ENCODE peak calls at places on chromosome 14, in nine cellular contexts. K is cardiac fibroblast; C is gastrocnemius medialis; Y is testis; T is colonic mucosa; P is AG04450; R is epithelial cell of esophagus; A is CD8-positive, alpha-beta T cell; E is psoas muscle. V is an unnamed sample.

GRCh38 chr14:99513183-99513694 is 32.0 kb downstream of the CCNK start:
- DNase-seq in T (peak; percentile 13), K (no peak), E (no peak), A (no peak), P (no peak), C (no peak), R (no peak), Y (no peak), V (no peak)

GRCh38 chr14:85514487-85514886 is 15.5 kb upstream of the FLRT2 start:
- DNase-seq in T (no peak), Y (no peak), A (no peak), K (no peak), E (no peak), P (no peak), C (no peak), R (no peak), V (no peak)

GRCh38 chr14:81455344-81455743 is 55.2 kb upstream of the STON2 start:
- DNase-seq in A (no peak), E (no peak), C (no peak), P (no peak), K (no peak), Y (no peak), R (no peak), T (no peak), V (no peak)

GRCh38 chr14:80784824-80785223 is 156.7 kb downstream of the CEP128 start:
- DNase-seq in P (no peak), T (no peak), C (no peak), A (no peak), E (no peak), K (peak; percentile 21), Y (peak; percentile 16), R (no peak), V (no peak)

GRCh38 chr14:92560106-92560865 is 46.7 kb downstream of the RIN3 start:
- DNase-seq in A (peak; percentile 66), T (no peak), K (no peak), P (no peak), Y (peak; percentile 61), E (no peak), C (no peak), R (no peak), V (no peak)

GRCh38 chr14:104335176-104335575 is 196.8 kb downstream of the KIF26A start:
- DNase-seq in E (no peak), P (no peak), R (no peak), A (no peak), K (no peak), T (no peak), C (no peak), Y (peak; percentile 3), V (no peak)

GRCh38 chr14:81265641-81266169 is 44.9 kb upstream of the GTF2A1 start:
- DNase-seq in R (no peak), C (no peak), P (no peak), Y (no peak), E (no peak), T (no peak), K (no peak), A (no peak), V (no peak)

GRCh38 chr14:39768579-39768978 is 336.3 kb upstream of the FBXO33 start:
- DNase-seq in C (no peak), E (no peak), K (no peak), Y (no peak), R (no peak), T (no peak), P (no peak), A (no peak), V (no peak)

GRCh38 chr14:106208794-106209193 is 682.4 kb downstream of the TMEM121 start:
- DNase-seq in E (no peak), K (no peak), C (no peak), A (no peak), T (no peak), R (no peak), Y (no peak), P (no peak), V (no peak)

GRCh38 chr14:31326111-31326510 is 94.2 kb downstream of the HEATR5A start:
- DNase-seq in A (peak; percentile 27), E (no peak), C (no peak), Y (no peak), K (peak; percentile 50), T (no peak), R (peak; percentile 37), P (no peak), V (no peak)

GRCh38 chr14:71119075-71119474 is 211.8 kb downstream of the PCNX1 start:
- DNase-seq in K (peak; percentile 86), T (no peak), Y (no peak), E (no peak), P (no peak), C (no peak), A (no peak), R (peak; percentile 93), V (no peak)

GRCh38 chr14:68181395-68182326 is 362.1 kb downstream of the RAD51B start:
- DNase-seq in E (no peak), C (no peak), P (no peak), A (no peak), R (peak; percentile 51), Y (no peak), T (no peak), K (peak; percentile 67), V (peak; percentile 15)

GRCh38 chr14:85634205-85634604 is 104.3 kb downstream of the FLRT2 start:
- DNase-seq in E (no peak), P (no peak), A (no peak), R (peak; percentile 8), K (no peak), Y (no peak), T (no peak), C (no peak), V (no peak)

GRCh38 chr14:34633697-34634096 is 3.7 kb upstream of the SNX6 start:
- DNase-seq in K (no peak), Y (no peak), A (no peak), T (no peak), E (no peak), R (no peak), P (no peak), C (no peak), V (no peak)

GRCh38 chr14:30443368-30444007 is 115.5 kb upstream of the G2E3 start:
- DNase-seq in Y (no peak), R (peak; percentile 49), T (no peak), C (no peak), A (no peak), P (no peak), E (no peak), K (peak; percentile 65), V (no peak)

GRCh38 chr14:56183631-56184157 is 65.5 kb downstream of the PELI2 start:
- DNase-seq in K (no peak), A (no peak), T (no peak), R (no peak), P (no peak), Y (no peak), E (no peak), C (no peak), V (no peak)

GRCh38 chr14:55386037-55386798 is 25.4 kb downstream of the ATG14 start:
- DNase-seq in E (no peak), R (no peak), A (no peak), T (no peak), Y (no peak), C (no peak), K (no peak), P (no peak), V (no peak)

GRCh38 chr14:50820786-50821185 is 10.2 kb downstream of the NIN start:
- DNase-seq in K (no peak), T (no peak), E (no peak), P (no peak), Y (no peak), C (no peak), A (no peak), R (no peak), V (no peak)

GRCh38 chr14:50821471-50822464 is 9.2 kb downstream of the NIN start:
- DNase-seq in T (peak; percentile 23), Y (no peak), R (peak; percentile 74), P (no peak), C (no peak), K (no peak), A (peak; percentile 79), E (no peak), V (no peak)

GRCh38 chr14:50823051-50823762 is 7.8 kb downstream of the NIN start:
- DNase-seq in C (no peak), A (no peak), R (no peak), P (no peak), Y (no peak), T (no peak), E (peak; percentile 40), K (peak; percentile 79), V (no peak)

GRCh38 chr14:50823763-50824636 is 7.0 kb downstream of the NIN start:
- DNase-seq in T (no peak), C (no peak), Y (no peak), K (no peak), A (no peak), P (no peak), E (no peak), R (no peak), V (no peak)

GRCh38 chr14:50822501-50823042 is 8.4 kb downstream of the NIN start:
- DNase-seq in Y (no peak), A (no peak), P (no peak), K (peak; percentile 19), E (peak; percentile 43), C (no peak), T (no peak), R (no peak), V (no peak)
- H3K4me3 ChIP-seq in Y (no peak overlapping the region), A (no peak overlapping the region), P (no peak overlapping the region), K (no peak overlapping the region), E (no peak overlapping the region), C (peak overlapping the region; percentile 5), T (no peak overlapping the region), R (no peak overlapping the region), V (no peak overlapping the region)

GRCh38 chr14:24315807-24316596 is 4.7 kb downstream of the LTB4R start:
- DNase-seq in A (no peak), Y (peak; percentile 48), E (peak; percentile 60), K (peak; percentile 19), P (no peak), R (no peak), C (no peak), T (peak; percentile 73), V (no peak)
- H3K4me3 ChIP-seq in A (no peak overlapping the region), Y (no peak overlapping the region), E (peak overlapping the region; percentile 34), K (no peak overlapping the region), P (no peak overlapping the region), R (no peak overlapping the region), C (peak overlapping the region; percentile 18), T (peak overlapping the region; percentile 2), V (no peak overlapping the region)

GRCh38 chr14:41743140-41743539 is 136.5 kb downstream of the LRFN5 start:
- DNase-seq in T (no peak), Y (no peak), C (no peak), E (no peak), R (no peak), K (no peak), P (no peak), A (no peak), V (no peak)
- H3K4me3 ChIP-seq in T (no peak overlapping the region), Y (no peak overlapping the region), C (no peak overlapping the region), E (no peak overlapping the region), R (no peak overlapping the region), K (no peak overlapping the region), P (no peak overlapping the region), A (no peak overlapping the region), V (no peak overlapping the region)

DNA sequence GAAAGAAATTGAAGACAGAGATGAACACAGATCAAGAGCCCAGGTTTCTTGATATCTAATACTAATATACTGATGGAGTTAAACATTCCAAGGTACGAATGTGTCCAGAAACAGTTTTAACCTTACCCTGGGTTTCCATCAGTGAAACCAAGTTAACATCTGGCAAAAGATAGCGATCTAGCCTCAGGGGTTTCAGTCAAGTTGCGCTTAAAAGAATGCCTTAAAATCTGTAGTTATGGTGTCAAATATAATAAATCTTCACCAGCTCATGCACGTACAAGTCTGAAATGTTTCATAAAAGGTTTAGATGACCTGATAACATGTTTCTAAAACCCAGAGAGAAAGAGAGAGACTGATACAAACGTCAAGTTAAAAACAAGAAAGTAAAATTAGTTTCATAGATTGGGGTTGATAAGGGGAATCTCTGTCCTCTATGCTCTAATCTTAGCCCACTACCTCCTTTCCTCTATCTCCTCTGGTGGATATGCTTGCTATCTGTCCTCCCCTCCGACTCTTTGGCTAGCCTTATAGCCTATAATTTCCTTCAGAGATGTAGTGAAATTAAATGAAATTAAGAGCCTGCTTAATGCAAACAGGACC is 18.6 kb upstream of the FOS start:
- DNase-seq in Y (no peak), A (no peak), K (no peak), C (no peak), P (no peak), R (no peak), E (no peak), T (no peak), V (no peak)
- H3K4me3 ChIP-seq in Y (no peak overlapping the region), A (no peak overlapping the region), K (no peak overlapping the region), C (no peak overlapping the region), P (no peak overlapping the region), R (no peak overlapping the region), E (no peak overlapping the region), T (no peak overlapping the region), V (no peak overlapping the region)